ENCODE peak calls at places on chromosomes 5 and 9, in six cellular contexts. A, W, P, G, T and E are unnamed samples. For H3K36me3, the result is how much of the 10 kb centered on the place peaks cover.

GRCh38 chr5:80615266-80615914 is 39.1 kb upstream of the MSH3 start:
- DNase-seq in A (no peak), W (no peak), P (no peak), G (no peak), T (no peak), E (no peak)

GRCh38 chr5:94725142-94725541 is 106.7 kb downstream of the SLF1 start:
- DNase-seq in A (no peak), W (no peak), P (no peak), G (no peak), T (no peak), E (no peak)

GRCh38 chr9:93031629-93032431 is 26.7 kb upstream of the SUSD3 start:
- DNase-seq in A (no peak), W (no peak), P (no peak), G (no peak), T (no peak), E (no peak)

GRCh38 chr9:110329676-110330235 is 7.9 kb downstream of the TXNDC8 start:
- DNase-seq in A (no peak), W (no peak), P (no peak), G (no peak), T (no peak), E (no peak)

GRCh38 chr9:136545065-136545965 is 533 bp downstream of the NOTCH1 start:
- DNase-seq in A (no peak), W (no peak), P (peak), G (peak), T (no peak), E (no peak)

GRCh38 chr5:36599986-36600779 is 6.2 kb upstream of the SLC1A3 start:
- DNase-seq in A (no peak), W (no peak), P (no peak), G (no peak), T (no peak), E (no peak)

GRCh38 chr5:139638090-139638735 is 9.9 kb upstream of the CXXC5 start:
- DNase-seq in A (peak), W (peak), P (peak), G (peak), T (peak), E (peak)

GRCh38 chr5:134268019-134268601 is 42.2 kb upstream of the PPP2CA start:
- DNase-seq in A (no peak), W (no peak), P (no peak), G (no peak), T (no peak), E (no peak)

GRCh38 chr5:7348168-7348802 is 47.7 kb upstream of the ADCY2 start:
- DNase-seq in A (no peak), W (no peak), P (no peak), G (no peak), T (no peak), E (no peak)

GRCh38 chr5:23208959-23209431 is 298.4 kb upstream of the PRDM9 start:
- DNase-seq in A (peak), W (no peak), P (no peak), G (peak), T (no peak), E (no peak)

GRCh38 chr5:175230299-175230698 is 213.7 kb downstream of the DRD1 start:
- DNase-seq in A (peak), W (no peak), P (no peak), G (no peak), T (no peak), E (no peak)

GRCh38 chr9:137145731-137146526 is 7.0 kb downstream of the GRIN1 start:
- DNase-seq in A (no peak), W (no peak), P (no peak), G (no peak), T (no peak), E (no peak)

GRCh38 chr9:129724456-129725190 is 28.2 kb downstream of the PTGES start:
- DNase-seq in A (no peak), W (no peak), P (no peak), G (no peak), T (no peak), E (no peak)

GRCh38 chr5:170552486-170553122 is 48.8 kb downstream of the KCNIP1 start:
- DNase-seq in A (no peak), W (peak), P (no peak), G (peak), T (peak), E (peak)

GRCh38 chr5:98927242-98927987 is 1.4 kb downstream of the CHD1 start:
- DNase-seq in A (no peak), W (no peak), P (peak), G (peak), T (no peak), E (no peak)

GRCh38 chr5:36444582-36444999 is 142.9 kb upstream of the RANBP3L start:
- DNase-seq in A (peak), W (no peak), P (no peak), G (peak), T (no peak), E (no peak)

GRCh38 chr9:98864257-98865180 is 57.0 kb downstream of the GALNT12 start:
- DNase-seq in A (no peak), W (no peak), P (no peak), G (peak), T (peak), E (no peak)

GRCh38 chr5:56026863-56027300 is 32.1 kb upstream of the IL6ST start:
- DNase-seq in A (peak), W (no peak), P (no peak), G (no peak), T (no peak), E (no peak)

DNA sequence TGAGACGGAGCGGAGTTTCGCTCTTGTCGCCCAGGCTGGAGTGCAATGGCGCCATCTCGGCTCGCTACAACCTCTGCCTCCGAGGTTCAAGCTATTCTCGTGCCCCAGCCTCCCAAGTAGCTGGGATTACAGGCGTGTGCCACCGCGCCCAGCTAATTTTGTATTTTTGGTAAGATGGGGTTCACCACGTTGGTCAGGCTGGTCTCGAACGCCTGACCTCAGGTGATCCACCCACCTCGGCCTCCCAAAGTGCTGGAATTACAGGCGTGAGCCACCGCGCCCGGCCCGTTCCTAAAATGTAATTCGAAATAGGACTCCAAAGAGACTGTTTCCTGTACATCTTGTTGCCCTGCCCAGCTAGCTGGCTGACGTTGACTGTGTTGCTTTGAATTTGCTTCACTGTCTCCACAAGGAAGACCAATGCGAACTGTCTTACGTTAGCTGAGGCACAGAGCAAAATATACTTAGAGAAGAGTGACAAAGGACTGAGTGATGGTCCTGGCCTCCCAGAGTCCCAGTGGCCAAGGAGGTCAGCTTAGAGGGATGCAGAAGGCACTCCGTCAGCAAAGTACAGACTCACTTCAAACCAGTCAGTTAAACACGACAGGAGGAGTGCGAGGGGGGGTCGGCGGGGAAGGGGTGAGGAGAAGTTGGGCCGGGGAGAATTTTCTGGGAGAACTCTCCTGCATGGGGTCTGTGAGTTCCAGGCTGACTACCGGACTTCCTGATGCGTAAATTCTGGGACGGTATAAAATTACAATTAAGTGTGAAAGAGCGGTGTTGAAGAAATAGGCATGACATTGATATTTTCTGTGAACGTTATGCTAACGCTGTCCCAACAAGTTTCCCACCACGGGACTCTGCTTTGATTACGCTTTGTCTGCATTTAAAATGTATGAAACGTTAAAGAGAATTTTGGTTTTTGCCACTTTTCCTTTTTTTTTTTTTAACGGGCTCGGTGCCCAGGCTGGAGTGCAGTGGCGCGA is 6.8 kb upstream of the TRIM41 start:
- DNase-seq in A (peak), W (no peak), P (no peak), G (no peak), T (no peak), E (peak)
- H3K36me3 ChIP-seq in A (under half), W (under half), P (under half), G (under half), T (under half), E (under half)

GRCh38 chr9:134690301-134690751 is 48.7 kb downstream of the COL5A1 start:
- DNase-seq in A (no peak), W (no peak), P (no peak), G (no peak), T (no peak), E (no peak)
- H3K36me3 ChIP-seq in A (under half), W (under half), P (under half), G (under half), T (under half), E (half or more)

GRCh38 chr5:168411871-168412270 is 74.4 kb upstream of the RARS1 start:
- DNase-seq in A (no peak), W (no peak), P (no peak), G (no peak), T (no peak), E (no peak)

GRCh38 chr5:168409601-168410458 is 76.4 kb upstream of the RARS1 start:
- DNase-seq in A (peak), W (no peak), P (no peak), G (peak), T (no peak), E (no peak)

GRCh38 chr5:168413062-168413461 is 73.2 kb upstream of the RARS1 start:
- DNase-seq in A (peak), W (no peak), P (no peak), G (peak), T (no peak), E (no peak)

GRCh38 chr5:168415971-168416370 is 70.3 kb upstream of the RARS1 start:
- DNase-seq in A (no peak), W (no peak), P (no peak), G (no peak), T (no peak), E (no peak)

GRCh38 chr5:168413596-168413995 is 72.7 kb upstream of the RARS1 start:
- DNase-seq in A (no peak), W (no peak), P (no peak), G (no peak), T (no peak), E (no peak)
- H3K36me3 ChIP-seq in A (half or more), W (under half), P (under half), G (under half), T (under half), E (under half)

GRCh38 chr5:886051-886450 is 6.5 kb downstream of the BRD9 start:
- DNase-seq in A (no peak), W (no peak), P (no peak), G (no peak), T (no peak), E (no peak)
- H3K36me3 ChIP-seq in A (half or more), W (half or more), P (half or more), G (under half), T (half or more), E (half or more)

GRCh38 chr9:8351431-8351830 is 551.9 kb upstream of the DMAC1 start:
- DNase-seq in A (no peak), W (no peak), P (no peak), G (no peak), T (no peak), E (no peak)

GRCh38 chr9:8349928-8350327 is 550.4 kb upstream of the DMAC1 start:
- DNase-seq in A (no peak), W (no peak), P (no peak), G (no peak), T (no peak), E (no peak)

GRCh38 chr9:8349369-8349768 is 549.8 kb upstream of the DMAC1 start:
- DNase-seq in A (no peak), W (no peak), P (no peak), G (no peak), T (no peak), E (no peak)

GRCh38 chr9:8346291-8346690 is 546.7 kb upstream of the DMAC1 start:
- DNase-seq in A (no peak), W (no peak), P (no peak), G (no peak), T (no peak), E (no peak)

DNA sequence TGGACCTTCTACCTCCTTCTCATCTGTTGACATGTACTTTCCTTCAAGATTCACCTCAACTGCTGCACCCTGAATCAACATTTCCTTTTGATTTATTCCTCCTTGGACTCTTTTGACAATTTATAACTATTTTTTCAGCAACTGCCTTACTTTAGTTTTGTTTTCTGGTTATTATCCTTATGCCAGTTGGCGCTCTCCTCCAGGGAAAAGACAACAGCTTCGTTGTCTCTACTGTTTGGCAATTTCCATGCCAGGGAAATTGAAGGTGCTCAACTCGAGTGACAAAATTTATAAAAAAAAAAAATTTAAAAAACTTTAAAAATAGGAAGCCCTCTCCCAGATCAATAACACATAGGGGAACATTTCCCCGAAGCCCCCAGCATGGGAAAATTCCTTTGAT is 549.2 kb upstream of the DMAC1 start:
- DNase-seq in A (no peak), W (no peak), P (no peak), G (no peak), T (no peak), E (no peak)
- H3K36me3 ChIP-seq in A (under half), W (under half), P (under half), G (under half), T (under half), E (under half)

DNA sequence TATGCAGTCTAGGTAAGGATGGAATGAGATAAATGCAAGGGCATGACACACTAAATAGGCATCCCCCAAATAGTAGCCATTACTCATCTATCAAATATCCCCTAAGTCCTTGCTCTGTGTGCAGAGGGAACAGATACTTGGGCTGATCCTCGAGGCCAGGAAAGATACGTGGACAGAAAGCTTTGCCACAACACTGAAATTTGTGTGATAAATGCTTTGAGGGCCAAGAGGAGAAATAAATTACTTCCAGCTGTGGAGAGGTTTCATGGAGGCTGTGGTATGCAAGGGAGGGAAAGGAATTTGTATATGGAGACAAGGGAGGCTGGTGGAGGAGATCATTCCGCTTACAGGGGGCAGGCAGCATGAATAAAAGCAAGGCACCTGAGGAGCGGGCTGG is 18.5 kb downstream of the ATOX1 start:
- DNase-seq in A (no peak), W (no peak), P (no peak), G (no peak), T (no peak), E (peak)
- H3K36me3 ChIP-seq in A (under half), W (under half), P (under half), G (under half), T (under half), E (under half)

GRCh38 chr5:659496-660263 is 33.5 kb downstream of the TPPP start:
- DNase-seq in A (no peak), W (no peak), P (no peak), G (no peak), T (no peak), E (no peak)
- H3K36me3 ChIP-seq in A (under half), W (under half), P (under half), G (under half), T (under half), E (under half)

GRCh38 chr5:14497276-14497675 is 84.3 kb upstream of the OTULINL start:
- DNase-seq in A (no peak), W (no peak), P (no peak), G (no peak), T (no peak), E (no peak)
- H3K36me3 ChIP-seq in A (under half), W (half or more), P (under half), G (under half), T (half or more), E (half or more)

GRCh38 chr9:21528123-21528808 is 46.2 kb upstream of the IFNE start:
- DNase-seq in A (no peak), W (no peak), P (no peak), G (no peak), T (no peak), E (no peak)
- H3K36me3 ChIP-seq in A (under half), W (under half), P (under half), G (under half), T (under half), E (under half)

GRCh38 chr9:34046784-34047379 is 1.8 kb downstream of the UBAP2 start:
- DNase-seq in A (no peak), W (no peak), P (no peak), G (peak), T (no peak), E (no peak)
- H3K36me3 ChIP-seq in A (under half), W (under half), P (under half), G (under half), T (under half), E (under half)